ENCODE peak calls at places on chromosomes 12 and 14, in eight cellular contexts. I is IMR-90, A is Peyer's patch, U is uterus, E is adrenal gland, X is tibial nerve, O is sigmoid colon, R is testis. G is an unnamed sample. For H3K36me3, the result is how much of the 10 kb centered on the place peaks cover.

GRCh38 chr14:99268776-99269510 is 3.1 kb downstream of the BCL11B start:
- DNase-seq in I (no peak), A (no peak), U (no peak), E (no peak), X (no peak), O (no peak), R (no peak), G (no peak)

GRCh38 chr12:131112016-131112415 is 158.3 kb downstream of the ADGRD1 start:
- DNase-seq in I (no peak), A (no peak), U (no peak), E (no peak), X (peak), O (no peak), R (no peak), G (no peak)

GRCh38 chr14:105939810-105940508 is 413.6 kb downstream of the TMEM121 start:
- DNase-seq in I (no peak), A (no peak), U (no peak), E (no peak), X (no peak), O (peak), R (no peak), G (no peak)

GRCh38 chr12:50224026-50224692 is 57.0 kb upstream of the CERS5 start:
- DNase-seq in I (peak), A (no peak), U (no peak), E (no peak), X (no peak), O (no peak), R (no peak), G (no peak)

GRCh38 chr12:124720019-124720686 is 143.5 kb downstream of the SCARB1 start:
- DNase-seq in I (peak), A (no peak), U (peak), E (no peak), X (no peak), O (no peak), R (no peak), G (no peak)

GRCh38 chr12:57429473-57430116 is 1.2 kb downstream of the R3HDM2 start:
- DNase-seq in I (peak), A (no peak), U (no peak), E (no peak), X (no peak), O (no peak), R (no peak), G (no peak)

GRCh38 chr12:58814036-58814435 is 106.3 kb downstream of the LRIG3 start:
- DNase-seq in I (no peak), A (no peak), U (no peak), E (no peak), X (no peak), O (no peak), R (no peak), G (no peak)

GRCh38 chr14:81246561-81247270 is 26.0 kb upstream of the GTF2A1 start:
- DNase-seq in I (no peak), A (no peak), U (no peak), E (no peak), X (no peak), O (no peak), R (no peak), G (no peak)

GRCh38 chr14:91349481-91350074 is 68.0 kb downstream of the CCDC88C start:
- DNase-seq in I (no peak), A (no peak), U (no peak), E (no peak), X (no peak), O (no peak), R (no peak), G (no peak)

GRCh38 chr12:47833591-47834012 is 13.9 kb upstream of the HDAC7 start:
- DNase-seq in I (no peak), A (no peak), U (no peak), E (no peak), X (no peak), O (no peak), R (no peak), G (no peak)

GRCh38 chr12:87670448-87670847 is 358.8 kb downstream of the C12orf50 start:
- DNase-seq in I (no peak), A (no peak), U (no peak), E (no peak), X (no peak), O (no peak), R (peak), G (no peak)

GRCh38 chr12:106594447-106594846 is 11.6 kb downstream of the RFX4 start:
- DNase-seq in I (no peak), A (no peak), U (no peak), E (no peak), X (no peak), O (no peak), R (peak), G (no peak)

GRCh38 chr12:53289891-53290290 is 5.5 kb upstream of the PFDN5 start:
- DNase-seq in I (peak), A (no peak), U (no peak), E (no peak), X (no peak), O (no peak), R (no peak), G (no peak)

GRCh38 chr14:58865520-58866281 is 227.9 kb downstream of the DACT1 start:
- DNase-seq in I (peak), A (no peak), U (no peak), E (no peak), X (no peak), O (no peak), R (no peak), G (no peak)

GRCh38 chr12:59407799-59408198 is 188.0 kb upstream of the SLC16A7 start:
- DNase-seq in I (no peak), A (no peak), U (no peak), E (no peak), X (no peak), O (no peak), R (no peak), G (no peak)

GRCh38 chr14:29030970-29031369 is 264.4 kb downstream of the FOXG1 start:
- DNase-seq in I (no peak), A (no peak), U (no peak), E (no peak), X (no peak), O (no peak), R (no peak), G (no peak)

GRCh38 chr12:82793882-82794281 is 107.2 kb downstream of the TMTC2 start:
- DNase-seq in I (no peak), A (no peak), U (no peak), E (no peak), X (no peak), O (no peak), R (no peak), G (no peak)

GRCh38 chr12:108099085-108099484 is 30.0 kb upstream of the WSCD2 start:
- DNase-seq in I (no peak), A (no peak), U (no peak), E (no peak), X (no peak), O (no peak), R (no peak), G (no peak)

GRCh38 chr14:33364536-33364935 is 425.9 kb downstream of the NPAS3 start:
- DNase-seq in I (no peak), A (no peak), U (no peak), E (no peak), X (no peak), O (no peak), R (no peak), G (no peak)

GRCh38 chr12:26327975-26328635 is 132.7 kb downstream of the SSPN start:
- DNase-seq in I (no peak), A (peak), U (no peak), E (no peak), X (no peak), O (no peak), R (no peak), G (no peak)

GRCh38 chr12:68086019-68086603 is 73.4 kb downstream of the IFNG start:
- DNase-seq in I (no peak), A (no peak), U (no peak), E (no peak), X (no peak), O (no peak), R (no peak), G (no peak)

GRCh38 chr12:96395236-96395635 is 5.0 kb downstream of the CDK17 start:
- DNase-seq in I (no peak), A (no peak), U (no peak), E (no peak), X (no peak), O (no peak), R (no peak), G (no peak)

GRCh38 chr12:109433618-109434017 is 43.5 kb downstream of the KCTD10 start:
- DNase-seq in I (no peak), A (no peak), U (peak), E (no peak), X (no peak), O (no peak), R (no peak), G (no peak)

GRCh38 chr12:45887544-45887943 is 102.8 kb downstream of the SCAF11 start:
- DNase-seq in I (no peak), A (no peak), U (no peak), E (no peak), X (no peak), O (no peak), R (no peak), G (no peak)

GRCh38 chr12:106780010-106780625 is 5.6 kb downstream of the RIC8B start:
- DNase-seq in I (peak), A (no peak), U (no peak), E (no peak), X (no peak), O (no peak), R (no peak), G (no peak)

GRCh38 chr14:33799705-33800269 is 151.1 kb downstream of the EGLN3 start:
- DNase-seq in I (no peak), A (no peak), U (no peak), E (no peak), X (no peak), O (no peak), R (no peak), G (no peak)

GRCh38 chr12:27779416-27779815 is 617 bp upstream of the KLHL42 start:
- DNase-seq in I (no peak), A (peak), U (peak), E (no peak), X (peak), O (peak), R (peak), G (no peak)

GRCh38 chr14:95048771-95049312 is 108.5 kb downstream of the DICER1 start:
- DNase-seq in I (no peak), A (no peak), U (peak), E (no peak), X (no peak), O (peak), R (peak), G (no peak)

GRCh38 chr12:106081606-106082005 is 57.1 kb downstream of the NUAK1 start:
- DNase-seq in I (peak), A (no peak), U (no peak), E (no peak), X (no peak), O (no peak), R (no peak), G (no peak)

GRCh38 chr12:52033506-52034258 is 17.6 kb upstream of the NR4A1 start:
- DNase-seq in I (no peak), A (no peak), U (no peak), E (peak), X (no peak), O (no peak), R (no peak), G (no peak)

GRCh38 chr12:58159941-58160340 is 218.6 kb downstream of the ATP23 start:
- DNase-seq in I (no peak), A (no peak), U (no peak), E (no peak), X (no peak), O (no peak), R (no peak), G (no peak)

DNA sequence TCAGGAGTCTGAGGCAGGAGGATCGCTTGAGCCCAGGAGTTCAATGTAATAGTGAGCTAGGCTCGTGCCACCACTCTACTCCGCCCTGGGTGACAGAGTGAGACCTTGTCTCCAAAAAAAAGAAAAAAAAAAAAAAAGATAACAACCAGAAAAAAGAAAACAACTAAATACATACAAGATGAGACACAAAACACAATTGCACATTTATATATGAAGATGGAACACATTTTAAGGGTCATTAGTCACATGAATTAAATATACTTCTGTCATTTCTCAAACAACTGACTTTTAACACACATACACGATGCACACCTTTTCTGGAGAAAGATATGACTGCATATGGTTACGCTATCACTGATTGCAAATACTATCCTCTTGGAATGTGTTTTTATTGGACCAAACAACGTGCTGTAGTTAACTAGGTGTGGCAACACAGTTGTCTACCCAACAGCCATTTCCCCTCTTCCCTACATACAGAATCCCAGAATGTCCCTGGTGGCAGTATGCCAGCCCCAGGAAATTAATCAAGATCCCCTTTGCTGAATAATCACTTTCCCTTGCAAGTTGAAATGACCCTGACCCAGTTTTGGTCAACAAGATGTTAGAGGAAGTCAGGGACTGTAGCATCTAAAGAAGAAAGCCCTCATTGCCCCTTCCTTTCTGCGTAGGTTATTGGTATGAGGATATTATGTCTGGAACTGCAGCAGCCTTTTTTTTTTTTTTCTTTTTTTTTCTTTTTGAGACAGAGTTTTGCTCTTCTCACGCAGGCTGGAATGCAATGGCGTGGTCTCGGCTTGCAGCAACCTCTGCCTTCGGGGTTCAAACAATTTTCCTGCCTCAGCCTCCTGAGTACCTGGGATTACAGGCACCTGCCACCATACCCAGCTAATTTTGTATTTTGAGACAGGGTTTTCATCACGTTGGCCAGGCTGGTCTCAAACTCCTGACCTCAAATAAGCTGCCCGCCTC is 5.6 kb upstream of the MYL6B start:
- DNase-seq in I (no peak), A (no peak), U (no peak), E (peak), X (peak), O (no peak), R (peak), G (no peak)
- TF ChIP-seq POLR2A in I (no peak), A (no peak), U (no peak), E (peak), X (no peak), O (no peak), R (no peak), G (no peak)

DNA sequence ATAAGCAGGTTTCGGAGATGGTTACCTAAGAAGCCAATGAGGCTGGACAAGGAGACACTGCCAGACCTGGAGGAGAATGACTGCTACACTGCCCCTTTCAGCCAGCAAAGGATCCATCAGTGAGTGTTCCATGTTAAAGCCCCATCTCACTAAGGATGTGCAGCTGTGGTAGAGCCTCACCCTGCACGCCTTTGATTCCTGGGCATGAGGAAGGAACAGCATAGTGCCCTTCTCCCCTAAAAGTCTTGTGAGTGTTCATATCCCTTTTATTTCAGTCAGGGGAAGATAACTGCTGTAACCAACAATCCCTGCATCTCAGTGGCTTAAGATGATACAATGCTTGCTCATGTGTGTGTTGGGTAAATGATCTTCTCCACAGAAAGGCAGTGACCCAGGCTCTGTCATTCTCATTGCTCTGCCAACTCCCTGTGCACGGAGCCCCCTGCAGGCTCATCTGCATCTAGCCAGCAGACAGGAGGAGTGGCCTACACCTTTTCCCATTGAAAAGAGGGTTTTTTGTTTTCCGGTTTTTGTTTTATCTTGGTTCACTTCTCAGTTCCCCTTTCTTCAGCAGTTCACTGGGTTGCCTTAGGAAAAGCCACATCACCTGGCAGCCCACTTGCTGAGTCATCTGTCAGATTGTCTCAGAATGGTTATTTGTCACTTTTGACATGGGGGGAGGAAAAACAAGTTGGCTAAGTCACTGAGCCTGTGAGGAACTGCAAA is 193.1 kb downstream of the ANO4 start:
- DNase-seq in I (peak), A (no peak), U (no peak), E (peak), X (no peak), O (no peak), R (peak), G (no peak)
- TF ChIP-seq CTCF in I (peak), A (no peak), U (peak), E (peak), X (no peak), O (no peak), R (no peak), G (no peak)

DNA sequence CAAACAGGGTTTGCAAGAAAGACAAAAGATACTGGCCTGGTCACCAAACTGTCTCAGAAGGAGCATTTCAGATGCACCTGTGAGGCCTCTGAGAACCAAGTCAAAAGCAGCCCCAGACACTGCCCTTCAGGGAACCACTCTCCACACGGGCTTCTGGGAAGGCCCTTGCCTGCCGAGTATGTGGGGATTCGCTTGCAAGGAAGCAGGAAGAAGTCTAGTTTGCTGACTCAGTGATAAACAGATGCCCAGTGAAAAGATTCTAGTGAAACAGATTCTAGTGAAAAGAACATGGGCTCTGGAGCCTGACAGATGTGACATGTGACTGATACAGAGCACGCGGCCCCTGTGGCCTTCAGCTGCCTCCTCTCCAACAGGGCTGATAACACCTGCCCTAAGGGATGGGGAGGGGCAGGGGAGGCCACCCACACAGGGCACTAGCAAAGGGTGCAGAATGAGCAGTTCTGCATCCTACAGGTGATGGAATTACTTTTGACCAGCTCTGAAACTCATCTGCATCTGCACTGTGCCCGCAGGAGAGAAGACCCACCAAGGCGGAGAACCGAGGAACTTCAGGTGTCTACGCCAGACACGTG is 19.1 kb downstream of the AMN start:
- DNase-seq in I (peak), A (peak), U (no peak), E (no peak), X (no peak), O (no peak), R (peak), G (no peak)
- H3K36me3 ChIP-seq in I (half or more), A (under half), U (under half), E (half or more), X (half or more), O (half or more), R (under half), G (half or more)

GRCh38 chr14:103522028-103522581 is 525 bp downstream of the CKB start:
- DNase-seq in I (no peak), A (no peak), U (peak), E (no peak), X (no peak), O (peak), R (no peak), G (no peak)

GRCh38 chr14:103520269-103520656 is 2.4 kb downstream of the CKB start:
- DNase-seq in I (no peak), A (no peak), U (no peak), E (no peak), X (no peak), O (no peak), R (no peak), G (no peak)

GRCh38 chr14:103520657-103521437 is 1.8 kb downstream of the CKB start:
- DNase-seq in I (peak), A (peak), U (peak), E (peak), X (peak), O (peak), R (peak), G (no peak)

GRCh38 chr14:103522649-103523582 is at the start of gene CKB:
- DNase-seq in I (peak), A (no peak), U (peak), E (peak), X (no peak), O (peak), R (peak), G (no peak)

GRCh38 chr14:103521438-103521961 is 1.1 kb downstream of the CKB start:
- DNase-seq in I (no peak), A (no peak), U (no peak), E (no peak), X (no peak), O (no peak), R (no peak), G (no peak)
- TF ChIP-seq POLR2A in I (no peak), A (no peak), U (no peak), E (no peak), X (peak), O (no peak), R (no peak), G (no peak)

GRCh38 chr12:12008232-12008850 is 62.4 kb upstream of the BCL2L14 start:
- DNase-seq in I (no peak), A (no peak), U (no peak), E (no peak), X (no peak), O (no peak), R (no peak), G (no peak)

GRCh38 chr12:12007001-12007712 is 63.6 kb upstream of the BCL2L14 start:
- DNase-seq in I (peak), A (no peak), U (no peak), E (no peak), X (no peak), O (no peak), R (no peak), G (no peak)

GRCh38 chr12:12010277-12011031 is 60.3 kb upstream of the BCL2L14 start:
- DNase-seq in I (peak), A (peak), U (no peak), E (peak), X (peak), O (peak), R (peak), G (peak)

GRCh38 chr12:12007713-12008231 is 63.0 kb upstream of the BCL2L14 start:
- DNase-seq in I (no peak), A (no peak), U (no peak), E (no peak), X (no peak), O (no peak), R (no peak), G (no peak)

DNA sequence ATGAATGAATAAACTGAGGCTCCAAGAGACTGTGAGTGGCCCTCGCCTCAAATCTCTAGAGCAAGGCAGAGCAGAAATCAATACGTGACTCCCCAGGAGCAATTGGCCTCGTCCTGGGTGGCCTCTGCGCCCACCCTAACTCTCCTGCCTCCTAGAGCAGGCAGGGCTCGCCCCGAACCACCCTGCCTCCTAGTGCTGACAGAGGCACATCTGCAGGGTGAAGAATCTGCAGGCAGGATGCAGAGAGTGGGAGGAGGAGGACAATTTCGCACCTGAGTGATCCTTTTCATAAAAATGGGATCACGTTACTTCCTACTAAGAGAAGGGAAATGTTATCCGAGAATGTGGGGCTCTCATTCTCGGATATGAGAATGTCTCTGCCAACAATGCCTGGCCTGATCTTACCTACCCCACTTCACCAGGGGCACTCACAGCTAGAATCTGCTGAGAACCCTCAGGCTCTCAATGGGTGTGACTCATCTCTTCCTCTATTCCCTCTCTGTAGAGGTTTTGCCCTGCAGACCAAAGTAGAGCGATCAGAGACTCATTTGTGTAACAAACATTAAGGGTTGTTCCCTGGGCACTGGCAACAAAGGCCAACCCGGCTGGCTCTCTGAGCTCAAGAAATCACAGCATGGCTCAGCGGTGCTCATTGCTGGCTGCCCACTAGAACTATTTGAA is 61.7 kb upstream of the BCL2L14 start:
- DNase-seq in I (peak), A (peak), U (no peak), E (no peak), X (no peak), O (no peak), R (no peak), G (no peak)
- TF ChIP-seq CTCF in I (no peak), A (no peak), U (no peak), E (no peak), X (no peak), O (no peak), R (no peak), G (no peak)

G was measured in esophagus squamous epithelium.